ENCODE peak calls at places on chromosomes 13 and 19, in four cellular contexts. C, S, T and L are unnamed samples.

GRCh38 chr13:73767747-73768315 is 366.4 kb downstream of the KLF12 start:
- DNase-seq in C (no peak), S (no peak), T (peak; percentile 1), L (peak; percentile 7)

GRCh38 chr13:21020581-21020980 is 40.8 kb downstream of the LATS2 start:
- DNase-seq in C (no peak), T (no peak), S (no peak), L (no peak)

GRCh38 chr19:10421981-10422461 is 1.7 kb downstream of the PDE4A start:
- DNase-seq in S (peak; percentile 27), T (no peak), C (no peak), L (peak; percentile 77)

GRCh38 chr13:112617754-112618375 is 29.9 kb upstream of the TUBGCP3 start:
- DNase-seq in C (no peak), S (no peak), T (no peak), L (no peak)

GRCh38 chr19:29505034-29505824 is 20.6 kb upstream of the VSTM2B start:
- DNase-seq in C (no peak), S (no peak), T (no peak), L (no peak)

GRCh38 chr13:98217597-98217996 is 40.5 kb upstream of the RNF113B start:
- DNase-seq in S (no peak), C (no peak), T (no peak), L (no peak)

GRCh38 chr19:17496337-17496997 is 15.0 kb upstream of the PGLS start:
- DNase-seq in T (peak; percentile 84), C (peak; percentile 81), S (peak; percentile 84), L (peak; percentile 87)

GRCh38 chr19:15475611-15476010 is 3.7 kb downstream of the PGLYRP2 start:
- DNase-seq in T (no peak), C (no peak), S (no peak), L (no peak)

GRCh38 chr19:610801-611505 is 21.3 kb downstream of the HCN2 start:
- DNase-seq in C (no peak), T (peak; percentile 58), S (peak; percentile 85), L (peak; percentile 93)

GRCh38 chr13:29858231-29858630 is 7.8 kb upstream of the UBL3 start:
- DNase-seq in C (no peak), T (no peak), S (no peak), L (no peak)

GRCh38 chr19:17996826-17997316 is 11.1 kb upstream of the ARRDC2 start:
- DNase-seq in T (peak; percentile 76), C (peak; percentile 72), S (peak; percentile 86), L (peak; percentile 80)

GRCh38 chr19:18895038-18895827 is 725 bp downstream of the CERS1 start:
- DNase-seq in C (peak; percentile 42), T (peak; percentile 74), S (peak; percentile 69), L (peak; percentile 82)

GRCh38 chr19:17841810-17842662 is 5.7 kb downstream of the JAK3 start:
- DNase-seq in C (peak; percentile 72), T (peak; percentile 95), S (peak; percentile 100), L (peak; percentile 40)

GRCh38 chr13:74414458-74414857 is 280.3 kb upstream of the KLF12 start:
- DNase-seq in T (no peak), S (no peak), C (no peak), L (no peak)

GRCh38 chr19:13037161-13037560 is 41.9 kb downstream of the NFIX start:
- DNase-seq in S (no peak), C (peak; percentile 72), T (peak; percentile 27), L (peak; percentile 27)

GRCh38 chr13:112911285-112911701 is 57.7 kb upstream of the MCF2L start:
- DNase-seq in T (no peak), S (no peak), C (no peak), L (no peak)

GRCh38 chr19:506404-507285 is 652 bp upstream of the TPGS1 start:
- DNase-seq in C (peak; percentile 100), T (peak; percentile 99), S (peak; percentile 99), L (peak; percentile 91)

GRCh38 chr19:15432018-15432494 is 13.3 kb upstream of the AKAP8L start:
- DNase-seq in C (peak; percentile 13), T (no peak), S (peak; percentile 49), L (no peak)

GRCh38 chr13:98273067-98273823 is 96.2 kb upstream of the RNF113B start:
- DNase-seq in S (no peak), C (no peak), T (no peak), L (no peak)

GRCh38 chr13:91652389-91652788 is 254.0 kb downstream of the GPC5 start:
- DNase-seq in T (no peak), S (no peak), C (no peak), L (no peak)

GRCh38 chr19:39524495-39524894 is 8.2 kb downstream of the EID2B start:
- DNase-seq in C (no peak), S (no peak), T (no peak), L (no peak)

GRCh38 chr13:38814331-38814730 is 127.5 kb downstream of the FREM2 start:
- DNase-seq in C (no peak), T (no peak), S (no peak), L (no peak)

GRCh38 chr19:41232686-41233085 is 13.7 kb downstream of the AXL start:
- DNase-seq in C (no peak), S (no peak), T (no peak), L (no peak)

GRCh38 chr13:83153833-83154232 is 728.4 kb downstream of the SLITRK1 start:
- DNase-seq in S (no peak), T (no peak), C (no peak), L (no peak)

GRCh38 chr19:55581145-55581827 is 638 bp upstream of the ZNF579 start:
- DNase-seq in S (peak; percentile 37), C (no peak), T (peak; percentile 60), L (peak; percentile 25)

GRCh38 chr13:30126903-30127428 is 180.4 kb downstream of the KATNAL1 start:
- DNase-seq in S (no peak), T (no peak), C (no peak), L (no peak)

GRCh38 chr13:60407095-60407494 is 10.1 kb downstream of the TDRD3 start:
- DNase-seq in T (no peak), C (no peak), S (no peak), L (no peak)

GRCh38 chr13:78602561-78603239 is 652 bp downstream of the POU4F1 start:
- DNase-seq in C (no peak), T (no peak), S (peak; percentile 17), L (peak; percentile 60)

GRCh38 chr19:31880283-31880682 is 465.1 kb upstream of the ZNF507 start:
- DNase-seq in S (no peak), C (no peak), T (no peak), L (no peak)

GRCh38 chr13:92896842-92897241 is 329.8 kb upstream of the GPC6 start:
- DNase-seq in C (no peak), T (peak; percentile 5), S (no peak), L (no peak)

GRCh38 chr13:42820450-42820849 is 39.1 kb downstream of the FAM216B start:
- DNase-seq in C (no peak), S (no peak), T (no peak), L (no peak)

GRCh38 chr13:99845136-99845874 is 126.3 kb downstream of the ZIC5 start:
- DNase-seq in C (no peak), T (no peak), S (no peak), L (no peak)

GRCh38 chr19:58021541-58022282 is 12.1 kb upstream of the ZSCAN1 start:
- DNase-seq in C (peak; percentile 6), T (peak; percentile 55), S (peak; percentile 58), L (peak; percentile 56)

GRCh38 chr13:39616087-39616694 is 13.2 kb upstream of the LHFPL6 start:
- DNase-seq in S (peak; percentile 55), C (peak; percentile 70), T (peak; percentile 54), L (peak; percentile 83)

GRCh38 chr19:54792814-54793213 is 10.6 kb upstream of the KIR2DL4 start:
- DNase-seq in S (no peak), T (no peak), C (no peak), L (peak; percentile 12)

GRCh38 chr13:47017476-47017875 is 120.6 kb upstream of the HTR2A start:
- DNase-seq in C (no peak), S (no peak), T (no peak), L (no peak)

GRCh38 chr13:26186995-26187394 is 35.1 kb downstream of the RNF6 start:
- DNase-seq in S (no peak), C (peak; percentile 7), T (no peak), L (no peak)

GRCh38 chr13:75440100-75440499 is 41.9 kb downstream of the TBC1D4 start:
- DNase-seq in T (no peak), S (peak; percentile 14), C (no peak), L (no peak)

DNA sequence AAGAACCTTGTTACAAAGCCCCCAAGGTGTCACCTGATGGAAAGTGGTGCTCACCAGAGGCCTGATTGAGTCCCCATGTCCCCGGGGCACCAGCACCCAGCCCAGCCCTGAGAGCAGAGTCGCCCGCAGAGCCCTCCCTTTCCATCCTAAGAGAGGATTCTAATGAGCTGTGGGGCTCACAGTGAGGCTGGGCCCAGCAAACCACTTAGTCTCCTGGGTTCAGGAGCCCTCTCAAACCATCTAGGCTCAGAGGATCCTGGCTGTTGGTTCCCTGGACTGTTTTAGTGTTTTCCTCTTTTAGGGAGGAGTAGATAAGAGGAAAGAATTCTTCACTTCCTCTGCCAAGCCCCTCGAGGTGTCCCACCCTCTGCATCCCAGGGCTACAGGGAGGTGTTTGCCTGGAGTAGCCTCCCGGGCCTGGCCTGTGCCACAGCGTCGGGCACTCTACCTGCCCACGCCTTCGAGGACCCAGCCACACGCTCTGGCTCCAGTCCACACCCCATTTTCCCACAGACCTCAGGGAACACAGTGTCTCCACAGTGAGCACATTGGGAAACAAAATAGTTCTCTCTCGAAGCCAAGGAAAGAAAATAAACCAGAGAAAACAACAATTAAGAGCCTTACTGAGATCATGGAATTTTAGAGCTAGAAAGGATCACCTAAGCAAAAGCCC is 34.4 kb downstream of the DHRS12 start:
- DNase-seq in T (no peak), C (no peak), S (no peak), L (no peak)
- TF ChIP-seq MAX in T (no peak), C (no peak), S (no peak), L (no peak)

DNA sequence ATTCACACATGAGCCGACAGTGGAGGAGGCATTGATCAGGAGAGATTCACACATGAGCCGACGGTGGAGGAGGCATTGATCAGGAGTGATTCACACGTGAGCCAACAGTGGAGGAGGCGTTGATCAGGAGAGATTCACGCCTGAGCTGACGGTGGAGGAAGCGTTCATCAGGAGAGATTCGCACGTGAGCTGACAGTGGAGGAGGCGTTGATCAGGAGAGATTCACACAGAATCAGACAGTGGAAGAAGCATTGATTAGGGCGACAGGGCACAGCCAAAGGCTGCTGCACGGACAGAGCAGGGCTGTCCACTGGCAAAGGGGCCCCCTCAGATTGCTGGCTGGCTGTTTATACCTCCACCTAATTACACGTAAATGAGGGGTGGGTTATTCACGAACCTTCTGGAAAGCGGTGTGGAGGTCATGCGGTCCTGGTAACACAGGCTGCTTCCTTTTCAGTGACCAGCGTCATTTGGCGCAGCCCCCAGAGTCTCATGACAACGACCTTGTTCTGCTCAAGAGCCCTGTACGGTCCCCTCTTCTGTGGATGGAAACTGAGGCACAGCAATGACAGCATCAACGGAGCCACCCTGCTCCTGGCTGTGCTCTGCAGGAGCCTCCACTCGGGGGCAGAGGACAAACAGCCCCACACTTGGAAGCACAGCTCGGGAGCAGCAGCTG is 50.6 kb upstream of the GAS6 start:
- DNase-seq in C (no peak), S (no peak), T (no peak), L (no peak)
- H3K4me3 ChIP-seq in C (no peak overlapping the region), S (no peak overlapping the region), T (no peak overlapping the region), L (no peak overlapping the region)

GRCh38 chr19:35915508-35915907 is 7.4 kb upstream of the TYROBP start:
- DNase-seq in T (no peak), S (no peak), C (no peak), L (no peak)
- TF ChIP-seq MYC in T (no peak), S (no peak), C (no peak), L (no peak)

DNA sequence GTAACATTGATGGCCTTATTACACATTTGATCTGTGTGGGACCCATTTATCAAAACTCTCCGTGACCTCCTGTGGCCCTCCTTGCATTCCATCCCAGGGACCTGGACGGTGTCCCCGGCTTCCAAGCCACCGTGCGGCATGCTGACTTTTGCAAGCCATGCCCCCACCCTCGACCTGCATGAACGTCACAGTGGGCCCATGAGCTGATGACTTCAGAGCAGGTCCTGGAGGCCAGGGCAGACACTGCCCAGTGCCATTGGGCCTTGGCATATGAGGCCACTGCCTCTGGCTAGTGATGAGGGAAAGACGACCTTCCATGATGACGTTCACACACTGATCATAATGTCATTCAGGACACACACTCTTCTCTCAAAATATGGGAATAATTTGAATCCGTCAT is 62.8 kb downstream of the RAB20 start:
- DNase-seq in T (no peak), S (no peak), C (no peak), L (no peak)
- TF ChIP-seq MAX in T (no peak), S (no peak), C (no peak), L (no peak)